ENCODE peak calls at places on chromosome 6, in four cellular contexts. O, T, M and D are unnamed samples.

GRCh38 chr6:153831350-153832078 is 207.5 kb upstream of the OPRM1 start:
- DNase-seq in T (no peak), O (no peak), M (no peak), D (no peak)

GRCh38 chr6:37310980-37311379 is 42.8 kb upstream of the RNF8 start:
- DNase-seq in T (no peak), M (no peak), O (no peak), D (no peak)

GRCh38 chr6:1059596-1059995 is 252.3 kb upstream of the FOXQ1 start:
- DNase-seq in O (no peak), M (no peak), T (no peak), D (no peak)

GRCh38 chr6:5968817-5969726 is 37.7 kb downstream of the NRN1 start:
- DNase-seq in T (peak; percentile 10), M (peak; percentile 19), O (no peak), D (no peak)

GRCh38 chr6:159461998-159462397 is 231.0 kb downstream of the SOD2 start:
- DNase-seq in M (no peak), T (peak; percentile 23), O (no peak), D (no peak)

GRCh38 chr6:45901777-45902650 is 113.6 kb downstream of the CLIC5 start:
- DNase-seq in O (no peak), T (no peak), M (no peak), D (no peak)

GRCh38 chr6:16168858-16169257 is 40.0 kb downstream of the MYLIP start:
- DNase-seq in M (no peak), T (peak; percentile 28), O (no peak), D (no peak)

GRCh38 chr6:44542401-44543116 is 155.1 kb downstream of the CDC5L start:
- DNase-seq in O (no peak), T (no peak), M (no peak), D (no peak)

GRCh38 chr6:83592770-83593394 is 80.5 kb downstream of the PRSS35 start:
- DNase-seq in T (peak; percentile 72), O (no peak), M (no peak), D (no peak)

GRCh38 chr6:89411019-89411268 is 1.1 kb downstream of the RRAGD start:
- DNase-seq in M (no peak), T (peak; percentile 34), O (no peak), D (peak; percentile 54)

GRCh38 chr6:31128093-31128676 is 7.9 kb upstream of the CDSN start:
- DNase-seq in M (peak; percentile 80), T (peak; percentile 71), O (peak; percentile 60), D (peak; percentile 92)

GRCh38 chr6:26187981-26188635 is 100.9 kb downstream of the HFE start:
- DNase-seq in O (no peak), M (peak; percentile 48), T (peak; percentile 77), D (peak; percentile 68)

GRCh38 chr6:35833534-35833933 is 28.4 kb downstream of the LHFPL5 start:
- DNase-seq in T (no peak), M (no peak), O (no peak), D (no peak)

GRCh38 chr6:115898246-115898645 is 162.4 kb downstream of the FRK start:
- DNase-seq in O (no peak), T (no peak), M (no peak), D (no peak)

DNA sequence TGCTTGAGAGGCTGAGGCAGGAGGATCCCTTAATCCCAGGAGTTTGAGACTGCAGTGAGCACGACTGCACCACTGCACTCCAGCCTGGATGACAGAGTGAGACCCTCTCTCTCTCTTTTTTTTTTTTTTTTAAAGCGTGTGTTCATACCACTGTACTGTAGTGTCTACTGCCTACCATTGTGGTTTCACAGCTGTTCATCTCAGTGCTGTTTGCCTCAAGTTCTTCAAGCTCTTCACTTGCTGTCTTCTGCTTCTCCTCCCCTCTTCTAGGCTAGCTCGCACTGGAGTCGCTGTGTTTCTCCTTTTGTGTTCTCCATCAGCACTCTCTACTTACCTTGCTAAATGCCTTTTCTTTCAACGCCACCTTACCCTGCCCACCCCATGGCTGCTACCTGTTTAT is 7.4 kb downstream of the FOXO3 start:
- DNase-seq in O (no peak), T (peak; percentile 56), M (no peak), D (no peak)
- H3K4me1 ChIP-seq in O (peaks cover 33% of the 10 kb centered on the region), T (peaks cover 48% of the 10 kb centered on the region), M (peaks cover 27% of the 10 kb centered on the region), D (peaks cover 21% of the 10 kb centered on the region)

DNA sequence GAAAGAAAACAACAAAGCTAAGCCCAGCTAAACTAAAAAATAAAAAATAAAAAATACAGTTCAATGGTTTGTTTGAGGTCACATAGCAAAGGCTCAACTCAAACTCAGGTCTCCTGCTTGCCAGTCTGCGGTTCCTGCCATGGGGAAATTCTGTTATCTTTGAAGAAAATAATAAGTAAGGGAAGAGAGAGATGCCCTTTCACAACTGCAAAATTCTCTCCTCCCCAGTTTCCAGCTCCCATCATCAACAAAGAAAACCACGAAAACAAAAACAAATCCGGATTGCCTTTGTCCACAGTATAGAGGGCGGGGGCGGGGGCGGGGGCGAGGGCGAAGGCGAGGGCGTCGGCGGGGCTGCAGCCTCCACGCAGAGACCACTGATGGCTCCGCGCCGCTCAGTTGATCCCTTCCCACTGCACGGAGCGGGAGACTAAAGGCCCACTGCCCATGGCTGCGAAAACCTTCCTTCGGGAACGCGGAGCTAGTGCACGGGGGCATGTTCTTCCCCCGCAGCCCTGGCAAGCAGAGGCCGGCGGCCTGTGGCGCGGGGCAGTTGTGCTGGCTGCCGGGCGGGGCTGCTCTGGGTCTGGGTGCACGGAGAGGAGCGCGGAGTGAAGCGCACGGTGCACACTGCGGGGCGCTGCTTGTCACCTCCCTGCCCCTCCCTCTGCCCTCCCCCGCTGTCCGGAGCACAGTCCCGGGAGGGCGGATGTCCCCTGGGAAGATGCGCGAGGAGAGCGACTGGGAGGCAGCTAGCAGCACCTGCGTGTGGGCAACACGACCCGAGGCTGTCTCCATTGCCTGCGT is 54.2 kb upstream of the TPD52L1 start:
- DNase-seq in T (peak; percentile 19), O (no peak), M (peak; percentile 61), D (no peak)
- H3K4me3 ChIP-seq in T (peak overlapping the region; percentile 43), O (peak overlapping the region; percentile 41), M (peak overlapping the region; percentile 50), D (peak overlapping the region; percentile 20)

GRCh38 chr6:162153120-162153519 is 574.4 kb downstream of the PRKN start:
- DNase-seq in T (no peak), M (no peak), O (no peak), D (no peak)

GRCh38 chr6:162147805-162148204 is 579.8 kb downstream of the PRKN start:
- DNase-seq in O (no peak), T (no peak), M (no peak), D (no peak)

GRCh38 chr6:162151050-162151658 is 576.4 kb downstream of the PRKN start:
- DNase-seq in O (no peak), T (peak; percentile 56), M (no peak), D (no peak)

GRCh38 chr6:162147281-162147680 is 580.3 kb downstream of the PRKN start:
- DNase-seq in T (no peak), M (no peak), O (no peak), D (no peak)

GRCh38 chr6:162149786-162150185 is 577.8 kb downstream of the PRKN start:
- DNase-seq in O (no peak), T (no peak), M (no peak), D (no peak)
- H3K4me1 ChIP-seq in O (no peaks in the 10 kb centered on the region), T (peaks cover 28% of the 10 kb centered on the region), M (no peaks in the 10 kb centered on the region), D (no peaks in the 10 kb centered on the region)

GRCh38 chr6:27280064-27280539 is 32.0 kb downstream of the POM121L2 start:
- DNase-seq in M (no peak), T (no peak), O (no peak), D (no peak)

GRCh38 chr6:27279513-27280063 is 32.1 kb downstream of the PRSS16 start:
- DNase-seq in O (no peak), T (no peak), M (no peak), D (no peak)

GRCh38 chr6:27281105-27281539 is 31.0 kb downstream of the POM121L2 start:
- DNase-seq in M (no peak), T (no peak), O (no peak), D (no peak)

GRCh38 chr6:27280540-27281000 is 31.5 kb downstream of the POM121L2 start:
- DNase-seq in O (no peak), T (no peak), M (no peak), D (no peak)

DNA sequence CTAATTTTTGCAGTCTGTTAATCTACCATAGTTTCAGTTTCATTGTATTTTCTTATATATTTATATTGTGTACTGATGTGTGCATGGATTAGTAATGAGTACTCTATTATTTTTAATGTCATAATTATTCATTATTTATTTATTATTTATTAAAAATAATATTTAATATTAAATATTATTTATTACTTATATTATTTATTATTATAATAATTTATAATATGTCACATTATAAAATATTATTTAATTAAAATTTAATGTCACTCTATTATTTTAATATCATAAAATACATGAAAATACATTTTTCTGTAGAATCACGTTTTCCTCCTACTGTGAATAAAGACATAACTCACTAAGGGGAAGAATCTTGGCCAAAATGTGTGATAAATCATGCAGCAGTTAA is 30.5 kb downstream of the POM121L2 start:
- DNase-seq in O (no peak), T (no peak), M (no peak), D (no peak)
- H3K4me3 ChIP-seq in O (no peak overlapping the region), T (no peak overlapping the region), M (no peak overlapping the region), D (no peak overlapping the region)

DNA sequence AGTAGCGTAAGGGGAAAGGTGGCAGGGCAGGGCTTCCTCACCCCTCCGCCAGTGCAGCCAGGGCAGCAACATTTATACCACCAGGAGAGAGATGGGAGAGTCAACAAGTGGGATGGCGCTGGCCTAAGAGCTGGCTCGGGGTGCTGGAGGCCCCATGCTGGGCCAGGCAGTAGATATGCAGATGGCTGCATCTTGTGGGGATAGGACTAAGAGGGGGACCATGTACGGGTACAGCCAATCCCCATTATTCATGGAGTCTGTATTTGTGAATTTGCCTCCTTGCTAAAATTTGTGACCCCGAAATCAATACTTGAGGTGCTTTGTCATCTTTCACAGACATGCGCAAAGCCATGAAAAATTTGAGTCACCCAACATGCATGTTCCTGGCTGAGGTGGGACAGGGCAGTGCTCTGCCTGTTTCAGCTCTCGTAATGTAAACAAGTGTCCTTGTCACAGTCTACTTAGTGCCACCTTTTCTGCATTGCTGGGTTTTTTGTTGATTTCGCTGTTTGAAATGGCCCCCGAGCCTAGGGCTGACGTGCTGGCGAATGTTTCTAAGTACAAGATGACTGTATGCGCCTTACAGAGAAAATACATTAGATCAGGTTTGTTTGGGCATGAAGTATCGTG is 27.5 kb upstream of the TAF8 start:
- DNase-seq in O (no peak), M (no peak), T (no peak), D (no peak)
- H3K4me1 ChIP-seq in O (peaks cover 79% of the 10 kb centered on the region), M (no peaks in the 10 kb centered on the region), T (no peaks in the 10 kb centered on the region), D (peaks cover 33% of the 10 kb centered on the region)